ENCODE peak calls at places on chromosome 16, in six cellular contexts. J, N, E, P, S and Z are unnamed samples.

GRCh38 chr16:87831421-87832136 is 37.7 kb downstream of the SLC7A5 start:
- DNase-seq in J (no peak), N (no peak), E (no peak), P (no peak), S (no peak), Z (no peak)

GRCh38 chr16:78770353-78771091 is 671.1 kb downstream of the WWOX start:
- DNase-seq in J (no peak), N (peak; percentile 65), E (peak; percentile 89), P (peak; percentile 43), S (peak; percentile 95), Z (peak; percentile 81)

GRCh38 chr16:87581867-87582220 is 20.5 kb upstream of the JPH3 start:
- DNase-seq in J (peak; percentile 98), N (peak; percentile 99), E (no peak), P (no peak), S (no peak), Z (peak; percentile 43)

GRCh38 chr16:13471036-13471435 is 448.9 kb upstream of the ERCC4 start:
- DNase-seq in J (no peak), N (no peak), E (no peak), P (peak; percentile 17), S (no peak), Z (no peak)

GRCh38 chr16:89565256-89565505 is 4.7 kb downstream of the RPL13 start:
- DNase-seq in J (no peak), N (no peak), E (no peak), P (no peak), S (no peak), Z (peak; percentile 11)

GRCh38 chr16:52469775-52470174 is 77.2 kb downstream of the TOX3 start:
- DNase-seq in J (no peak), N (no peak), E (no peak), P (no peak), S (no peak), Z (no peak)

GRCh38 chr16:17379121-17379571 is 91.6 kb downstream of the XYLT1 start:
- DNase-seq in J (peak; percentile 70), N (no peak), E (no peak), P (no peak), S (no peak), Z (peak; percentile 51)

GRCh38 chr16:4380131-4381063 is 8.7 kb downstream of the VASN start:
- DNase-seq in J (no peak), N (no peak), E (no peak), P (no peak), S (no peak), Z (no peak)

GRCh38 chr16:11734025-11734652 is 8.5 kb downstream of the TXNDC11 start:
- DNase-seq in J (no peak), N (no peak), E (no peak), P (no peak), S (no peak), Z (no peak)

GRCh38 chr16:56190903-56191806 is at the start of gene GNAO1:
- DNase-seq in J (peak; percentile 51), N (peak; percentile 58), E (peak; percentile 71), P (peak; percentile 69), S (peak; percentile 84), Z (peak; percentile 62)

GRCh38 chr16:29230671-29231091 is 175.8 kb downstream of the NPIPB11 start:
- DNase-seq in J (peak; percentile 58), N (no peak), E (peak; percentile 71), P (no peak), S (peak; percentile 72), Z (no peak)

GRCh38 chr16:25269879-25270278 is 12.2 kb upstream of the ZKSCAN2 start:
- DNase-seq in J (no peak), N (no peak), E (no peak), P (no peak), S (no peak), Z (no peak)

GRCh38 chr16:10078541-10078949 is 103.7 kb downstream of the GRIN2A start:
- DNase-seq in J (no peak), N (no peak), E (peak; percentile 83), P (peak; percentile 23), S (peak; percentile 59), Z (peak; percentile 86)

GRCh38 chr16:49632111-49632797 is 223.7 kb downstream of the ZNF423 start:
- DNase-seq in J (no peak), N (no peak), E (peak; percentile 10), P (no peak), S (no peak), Z (no peak)

GRCh38 chr16:52592778-52593177 is 45.8 kb upstream of the TOX3 start:
- DNase-seq in J (no peak), N (no peak), E (no peak), P (no peak), S (no peak), Z (no peak)

GRCh38 chr16:50301626-50302471 is 35.5 kb downstream of the ADCY7 start:
- DNase-seq in J (peak; percentile 86), N (peak; percentile 77), E (peak; percentile 27), P (no peak), S (peak; percentile 45), Z (peak; percentile 90)

DNA sequence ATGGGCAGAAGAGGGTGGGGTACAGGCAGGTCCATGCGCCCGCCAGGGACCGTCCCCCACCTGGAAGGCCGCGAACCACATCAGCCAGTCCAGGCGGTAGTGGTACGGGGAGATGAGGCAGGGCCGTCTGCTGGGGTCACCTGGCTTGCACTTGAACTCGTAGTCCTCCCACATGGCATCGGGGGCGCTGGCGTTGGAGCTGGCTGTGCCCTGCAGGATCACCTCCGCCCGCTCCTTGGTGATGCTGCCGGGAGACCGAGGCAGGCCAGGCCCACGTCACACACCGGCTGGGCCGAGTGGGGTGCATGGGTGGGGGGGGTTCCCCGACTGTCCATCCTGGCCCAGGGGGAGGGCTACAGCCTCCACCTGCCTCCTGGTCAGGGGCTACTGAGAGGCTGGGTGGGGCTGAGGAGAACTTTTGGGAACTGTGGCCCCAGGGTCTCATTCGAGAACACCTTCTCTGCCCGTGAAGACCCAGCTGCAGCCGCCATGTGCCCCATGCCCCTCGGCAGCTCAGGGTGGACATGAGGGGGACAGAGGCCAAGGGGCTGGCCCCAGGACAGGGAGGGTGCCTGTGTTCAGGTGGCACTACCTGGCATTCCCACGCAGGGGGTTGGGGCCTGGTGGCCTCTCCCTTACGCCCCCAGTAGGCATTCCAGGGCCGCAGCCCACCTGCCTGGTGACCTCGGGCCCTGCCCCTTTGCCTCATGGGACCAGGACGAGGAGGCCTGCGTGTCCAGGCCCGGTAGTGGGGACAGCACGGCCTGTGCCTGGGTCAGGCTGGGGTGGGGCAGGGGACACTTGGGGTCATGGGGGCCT is 69.5 kb upstream of the GNG13 start:
- DNase-seq in J (no peak), N (no peak), E (no peak), P (no peak), S (no peak), Z (no peak)
- H4K91ac ChIP-seq in J (no peak overlapping the region), N (no peak overlapping the region), E (no peak overlapping the region), P (no peak overlapping the region), S (no peak overlapping the region), Z (no peak overlapping the region)

GRCh38 chr16:1631931-1632637 is 19.9 kb downstream of the CRAMP1 start:
- DNase-seq in J (no peak), N (no peak), E (no peak), P (no peak), S (no peak), Z (peak; percentile 66)

GRCh38 chr16:1633310-1633709 is 21.1 kb downstream of the CRAMP1 start:
- DNase-seq in J (no peak), N (no peak), E (no peak), P (no peak), S (no peak), Z (no peak)

GRCh38 chr16:1635070-1635469 is 22.9 kb downstream of the CRAMP1 start:
- DNase-seq in J (no peak), N (peak; percentile 19), E (no peak), P (no peak), S (no peak), Z (no peak)

GRCh38 chr16:1632638-1632970 is 20.4 kb downstream of the CRAMP1 start:
- DNase-seq in J (no peak), N (no peak), E (no peak), P (no peak), S (no peak), Z (no peak)

DNA sequence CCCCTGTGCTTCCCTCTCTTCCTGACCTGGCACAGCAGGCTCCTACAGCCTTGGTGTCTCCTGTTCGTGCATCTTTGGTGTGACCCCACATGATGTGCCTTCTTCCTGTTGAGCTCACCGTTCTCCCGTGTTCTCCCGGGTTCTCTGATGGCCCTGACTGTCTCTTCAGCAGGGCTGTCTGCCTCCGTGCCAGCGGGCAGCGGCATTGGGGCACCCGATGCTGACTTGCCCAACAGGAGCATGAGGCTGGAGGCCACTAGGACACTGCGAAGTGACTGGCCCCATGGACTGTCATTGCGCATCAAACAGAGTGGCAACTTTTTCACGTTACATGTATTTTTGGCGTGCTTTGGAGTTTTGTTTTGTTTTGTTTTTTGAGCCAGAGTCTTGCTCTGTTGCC is 22.4 kb downstream of the CRAMP1 start:
- DNase-seq in J (no peak), N (no peak), E (no peak), P (no peak), S (no peak), Z (no peak)
- H4K91ac ChIP-seq in J (no peak overlapping the region), N (no peak overlapping the region), E (no peak overlapping the region), P (no peak overlapping the region), S (no peak overlapping the region), Z (no peak overlapping the region)

DNA sequence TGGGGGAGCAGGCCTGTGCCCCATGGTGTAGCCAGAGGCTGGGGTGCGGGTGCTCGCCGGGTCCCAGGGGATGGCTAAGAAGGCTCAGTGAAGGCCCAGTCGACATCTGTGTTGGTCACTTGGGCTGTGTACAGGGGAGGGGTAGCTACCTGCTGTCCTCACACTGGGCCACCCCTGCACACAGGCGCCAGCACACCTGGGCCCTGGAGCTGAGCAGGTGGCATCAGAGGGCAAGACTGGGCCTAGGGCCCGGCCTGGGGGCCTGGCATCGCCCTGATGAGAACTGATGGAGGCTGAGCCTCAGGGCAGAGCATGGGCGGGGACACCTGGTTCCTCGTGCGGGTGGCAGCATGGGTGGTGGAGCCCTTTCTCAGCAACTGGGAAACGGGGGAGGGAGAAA is 870 bp upstream of the CTRB2 start:
- DNase-seq in J (no peak), N (no peak), E (no peak), P (no peak), S (no peak), Z (peak; percentile 78)
- H4K91ac ChIP-seq in J (no peak overlapping the region), N (no peak overlapping the region), E (no peak overlapping the region), P (no peak overlapping the region), S (no peak overlapping the region), Z (no peak overlapping the region)

DNA sequence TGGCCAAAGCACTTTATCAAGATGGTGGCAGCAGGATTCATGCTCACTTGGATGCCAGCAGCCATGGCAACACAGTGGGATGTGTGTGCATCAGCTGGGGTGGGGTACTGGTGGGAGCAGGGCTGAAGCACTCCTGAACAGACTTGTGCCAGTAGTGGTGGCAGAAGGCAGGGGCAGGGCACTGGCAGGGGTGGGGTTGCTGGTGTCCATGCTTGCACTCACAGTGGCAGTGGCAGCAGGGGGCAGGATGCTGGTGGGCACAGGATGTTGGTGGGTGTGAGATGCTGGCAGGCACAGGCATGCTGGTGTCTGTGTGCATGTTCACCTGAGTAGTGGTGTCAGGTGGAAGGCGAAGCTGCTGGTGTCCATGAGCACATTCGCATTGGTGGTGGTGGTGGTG is 161.0 kb upstream of the PMFBP1 start:
- DNase-seq in J (no peak), N (no peak), E (no peak), P (no peak), S (no peak), Z (no peak)
- H4K91ac ChIP-seq in J (no peak overlapping the region), N (peak overlapping the region; percentile 72), E (no peak overlapping the region), P (no peak overlapping the region), S (no peak overlapping the region), Z (no peak overlapping the region)